ENCODE peak calls at places on chromosomes 4 and X, in four cellular contexts. F is suprapubic skin, J is sigmoid colon, Q is endothelial cell of umbilical vein. S is an unnamed sample.

GRCh38 chr4:26860922-26861433 is 337 bp downstream of the STIM2 start:
- DNase-seq in F (peak), J (peak), Q (no peak), S (no peak)

GRCh38 chr4:143186202-143186601 is 1.5 kb downstream of the USP38 start:
- DNase-seq in F (no peak), J (no peak), Q (peak), S (no peak)

GRCh38 chr4:53987761-53988171 is 76.6 kb downstream of the CHIC2 start:
- DNase-seq in F (no peak), J (no peak), Q (no peak), S (no peak)

GRCh38 chrX:30735839-30736238 is 82.6 kb downstream of the GK start:
- DNase-seq in F (no peak), J (no peak), Q (peak), S (no peak)

GRCh38 chr4:81965454-81965853 is 408.3 kb downstream of the HNRNPD start:
- DNase-seq in F (no peak), J (no peak), Q (no peak), S (no peak)

GRCh38 chr4:96120206-96120605 is 280.3 kb downstream of the PDHA2 start:
- DNase-seq in F (no peak), J (no peak), Q (no peak), S (no peak)

GRCh38 chr4:122010610-122011009 is 58.8 kb upstream of the TRPC3 start:
- DNase-seq in F (no peak), J (no peak), Q (no peak), S (no peak)

GRCh38 chr4:145234086-145234694 is 53.8 kb upstream of the OTUD4 start:
- DNase-seq in F (no peak), J (no peak), Q (peak), S (no peak)

GRCh38 chr4:1502501-1502886 is 96.3 kb upstream of the NKX1-1 start:
- DNase-seq in F (peak), J (no peak), Q (no peak), S (no peak)

GRCh38 chrX:120514236-120514635 is 45.1 kb upstream of the LAMP2 start:
- DNase-seq in F (no peak), J (no peak), Q (peak), S (no peak)

GRCh38 chr4:70703695-70704332 is 15.5 kb downstream of the UTP3 start:
- DNase-seq in F (no peak), J (no peak), Q (peak), S (no peak)
- TF ChIP-seq POLR2AphosphoS5 in F (no peak), J (no peak), Q (no peak), S (no peak)

DNA sequence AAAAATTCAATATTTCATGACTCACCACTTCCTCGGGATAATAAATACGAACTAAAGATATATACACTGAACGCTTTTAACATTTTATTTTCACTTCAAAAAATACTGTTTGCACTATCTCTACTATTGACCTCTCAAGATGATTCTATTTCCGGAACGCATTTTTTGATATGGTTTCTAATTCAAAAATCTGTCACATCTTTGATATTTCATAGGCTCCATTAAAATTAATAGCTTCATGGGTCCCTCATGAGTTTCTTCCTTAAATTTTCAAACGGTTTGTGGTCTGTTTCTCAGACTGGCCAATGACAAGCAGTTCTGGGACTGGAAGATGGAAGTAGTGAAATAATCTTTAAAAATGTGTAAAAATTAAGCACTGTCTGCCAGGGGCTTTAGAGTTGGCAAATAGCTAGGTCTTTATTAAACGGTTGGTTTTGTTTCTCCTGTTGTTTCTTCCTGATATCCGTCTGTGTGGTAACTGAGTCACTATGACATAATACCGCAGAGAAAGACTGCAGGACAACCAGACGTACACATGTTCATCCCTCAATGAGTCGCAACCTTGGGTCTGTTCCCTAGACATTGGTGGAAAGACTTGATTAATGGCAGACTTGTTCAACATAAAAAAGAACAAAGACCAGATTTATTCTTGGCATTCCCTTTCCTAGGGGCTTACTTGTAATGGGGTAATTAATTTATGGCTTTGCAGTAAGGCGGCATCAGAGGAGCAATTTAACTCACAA is 133.8 kb downstream of the PALLD start:
- DNase-seq in F (no peak), J (no peak), Q (peak), S (no peak)
- H3K4me3 ChIP-seq in F (peak), J (peak), Q (no peak), S (peak)

DNA sequence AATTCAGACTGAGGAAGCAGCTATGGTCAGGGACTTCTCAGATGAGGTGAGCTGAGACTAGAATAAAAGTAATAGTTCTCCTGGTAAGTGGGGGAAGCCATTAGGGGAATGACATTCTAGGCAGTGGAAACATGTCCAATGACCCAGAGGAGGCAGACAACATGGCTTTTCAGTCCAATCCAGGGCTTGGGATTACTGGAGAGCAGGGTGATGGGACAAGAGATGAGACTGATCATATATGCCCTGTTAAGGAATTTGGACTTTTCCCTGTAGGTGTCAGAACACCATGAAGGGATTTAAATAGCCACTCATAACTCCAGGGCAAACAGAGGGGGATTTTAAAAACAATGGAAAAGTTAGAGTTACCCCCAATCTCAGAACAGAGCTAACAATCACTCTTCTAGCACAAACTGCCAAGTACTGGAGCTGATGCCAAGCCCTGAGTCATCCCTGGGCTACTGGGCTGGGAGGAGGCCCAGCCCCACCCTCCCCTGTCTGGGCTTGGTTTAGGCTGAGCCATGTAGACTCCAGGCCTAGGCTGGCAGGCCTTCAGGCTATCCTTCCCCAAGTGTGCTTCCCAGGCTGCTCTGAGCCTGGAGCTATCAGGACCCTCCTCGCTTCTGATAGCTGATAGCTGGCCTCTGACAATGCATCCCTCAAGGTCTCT is 22.7 kb upstream of the MSN start:
- DNase-seq in F (peak), J (peak), Q (peak), S (no peak)
- TF ChIP-seq POLR2AphosphoS5 in F (no peak), J (peak), Q (no peak), S (peak)

GRCh38 chrX:115234220-115234557 is 293 bp upstream of the LRCH2 start:
- DNase-seq in F (no peak), J (no peak), Q (no peak), S (no peak)
- H3K4me3 ChIP-seq in F (peak), J (peak), Q (peak), S (peak)

GRCh38 chr4:6674500-6675149 is 19.1 kb upstream of the S100P start:
- DNase-seq in F (no peak), J (no peak), Q (peak), S (no peak)
- TF ChIP-seq POLR2AphosphoS5 in F (no peak), J (no peak), Q (no peak), S (no peak)

GRCh38 chr4:107870916-107871786 is 46.4 kb downstream of the SGMS2 start:
- DNase-seq in F (no peak), J (no peak), Q (peak), S (no peak)
- H3K4me3 ChIP-seq in F (peak), J (no peak), Q (no peak), S (no peak)

DNA sequence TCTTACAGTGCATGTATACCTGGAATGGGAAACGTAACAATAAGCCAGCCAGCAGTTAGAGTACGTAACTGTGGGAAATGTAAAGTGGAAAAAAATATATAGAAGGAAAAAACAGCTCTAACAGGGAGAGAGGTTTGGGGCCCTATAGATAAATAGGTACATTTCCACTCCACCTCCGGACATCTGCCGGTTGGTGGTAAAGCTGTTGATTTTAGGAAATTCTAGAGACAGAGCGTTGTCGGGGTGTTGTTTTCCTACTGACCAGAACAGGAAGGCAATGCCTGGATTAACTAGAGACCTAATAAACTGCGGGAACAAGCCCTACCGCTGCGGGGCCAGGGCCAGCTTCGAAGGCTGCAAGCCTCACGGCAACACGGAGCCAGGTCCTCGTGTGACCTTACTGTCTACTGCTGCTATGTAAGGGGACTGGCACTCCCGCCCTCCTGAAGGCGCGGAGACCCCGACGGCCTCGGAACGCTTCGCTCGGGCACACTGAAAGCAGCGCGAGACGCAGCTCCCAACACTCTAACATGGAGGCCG is 757 bp upstream of the CDKN2AIP start:
- DNase-seq in F (peak), J (peak), Q (peak), S (peak)
- TF ChIP-seq POLR2AphosphoS5 in F (peak), J (no peak), Q (no peak), S (no peak)

DNA sequence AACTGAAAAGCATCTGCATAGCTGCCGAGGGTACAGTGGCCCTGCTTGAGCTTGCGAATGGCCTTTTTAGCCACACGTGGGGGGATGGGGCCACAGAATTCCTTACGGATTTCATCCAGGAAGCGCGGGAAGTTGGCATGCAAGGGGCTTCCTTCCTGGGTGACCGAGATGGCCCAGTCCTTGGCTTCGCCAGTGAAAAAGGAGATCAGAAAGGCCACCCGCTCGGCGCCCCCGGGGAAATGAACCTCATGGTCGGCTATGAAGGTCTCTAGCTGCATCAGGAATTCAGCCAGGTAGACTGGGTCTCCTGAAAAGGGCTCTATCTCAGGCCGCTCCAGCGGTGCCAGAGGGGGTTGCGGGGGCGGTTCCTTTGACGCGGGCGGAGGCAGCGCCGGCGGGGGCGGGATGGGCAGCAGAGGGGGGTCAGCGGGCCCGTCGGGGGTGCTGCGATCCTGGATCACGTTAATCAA is 918 bp downstream of the RTL5 start:
- DNase-seq in F (no peak), J (no peak), Q (no peak), S (no peak)
- H3K4me3 ChIP-seq in F (peak), J (peak), Q (peak), S (peak)